ENCODE peak calls at places on chromosome 18, in nine cellular contexts. One of them, this sample, is unnamed.

GRCh38 chr18:45891806-45892205 is 66.3 kb downstream of the SIGLEC15 start:
- DNase-seq in psoas muscle: no peak
- DNase-seq in H7: no peak
- DNase-seq in SJSA1: no peak
- DNase-seq in prostate gland: no peak
- DNase-seq in OCI-LY7: no peak
- DNase-seq in adrenal gland: no peak
- DNase-seq in spleen: no peak
- DNase-seq in neuronal stem cell: no peak
- DNase-seq in this sample: no peak

GRCh38 chr18:13889661-13890060 is 25.7 kb downstream of the MC2R start:
- DNase-seq in psoas muscle: no peak
- DNase-seq in H7: no peak
- DNase-seq in SJSA1: peak
- DNase-seq in prostate gland: no peak
- DNase-seq in OCI-LY7: no peak
- DNase-seq in adrenal gland: peak
- DNase-seq in spleen: no peak
- DNase-seq in neuronal stem cell: no peak
- DNase-seq in this sample: peak

GRCh38 chr18:9403795-9404564 is 69.4 kb downstream of the TWSG1 start:
- DNase-seq in psoas muscle: peak
- DNase-seq in H7: peak
- DNase-seq in SJSA1: no peak
- DNase-seq in prostate gland: no peak
- DNase-seq in OCI-LY7: no peak
- DNase-seq in adrenal gland: no peak
- DNase-seq in spleen: no peak
- DNase-seq in neuronal stem cell: no peak
- DNase-seq in this sample: no peak

GRCh38 chr18:10518595-10519273 is 7.1 kb upstream of the NAPG start:
- DNase-seq in psoas muscle: peak
- DNase-seq in H7: peak
- DNase-seq in SJSA1: no peak
- DNase-seq in prostate gland: peak
- DNase-seq in OCI-LY7: no peak
- DNase-seq in adrenal gland: peak
- DNase-seq in spleen: no peak
- DNase-seq in neuronal stem cell: no peak
- DNase-seq in this sample: no peak

GRCh38 chr18:23990474-23991410 is 23.8 kb upstream of the TTC39C start:
- DNase-seq in psoas muscle: no peak
- DNase-seq in H7: no peak
- DNase-seq in SJSA1: no peak
- DNase-seq in prostate gland: no peak
- DNase-seq in OCI-LY7: no peak
- DNase-seq in adrenal gland: no peak
- DNase-seq in spleen: no peak
- DNase-seq in neuronal stem cell: no peak
- DNase-seq in this sample: no peak

GRCh38 chr18:23317975-23318675 is 135.0 kb upstream of the RIOK3 start:
- DNase-seq in psoas muscle: no peak
- DNase-seq in H7: no peak
- DNase-seq in SJSA1: no peak
- DNase-seq in prostate gland: no peak
- DNase-seq in OCI-LY7: no peak
- DNase-seq in adrenal gland: no peak
- DNase-seq in spleen: no peak
- DNase-seq in neuronal stem cell: no peak
- DNase-seq in this sample: no peak

GRCh38 chr18:9991021-9992000 is 77.5 kb downstream of the VAPA start:
- DNase-seq in psoas muscle: no peak
- DNase-seq in H7: no peak
- DNase-seq in SJSA1: no peak
- DNase-seq in prostate gland: no peak
- DNase-seq in OCI-LY7: no peak
- DNase-seq in adrenal gland: no peak
- DNase-seq in spleen: no peak
- DNase-seq in neuronal stem cell: no peak
- DNase-seq in this sample: no peak

GRCh38 chr18:3593381-3593903 is 143.5 kb downstream of the TGIF1 start:
- DNase-seq in psoas muscle: no peak
- DNase-seq in H7: no peak
- DNase-seq in SJSA1: peak
- DNase-seq in prostate gland: peak
- DNase-seq in OCI-LY7: no peak
- DNase-seq in adrenal gland: peak
- DNase-seq in spleen: no peak
- DNase-seq in neuronal stem cell: peak
- DNase-seq in this sample: no peak

GRCh38 chr18:35029770-35030169 is 11.4 kb upstream of the MAPRE2 start:
- DNase-seq in psoas muscle: no peak
- DNase-seq in H7: no peak
- DNase-seq in SJSA1: no peak
- DNase-seq in prostate gland: no peak
- DNase-seq in OCI-LY7: peak
- DNase-seq in adrenal gland: no peak
- DNase-seq in spleen: no peak
- DNase-seq in neuronal stem cell: no peak
- DNase-seq in this sample: peak

GRCh38 chr18:59563386-59563785 is 133.8 kb downstream of the CCBE1 start:
- DNase-seq in psoas muscle: no peak
- DNase-seq in H7: no peak
- DNase-seq in SJSA1: no peak
- DNase-seq in prostate gland: no peak
- DNase-seq in OCI-LY7: no peak
- DNase-seq in adrenal gland: no peak
- DNase-seq in spleen: no peak
- DNase-seq in neuronal stem cell: no peak
- DNase-seq in this sample: no peak

GRCh38 chr18:63043516-63043915 is 276.1 kb downstream of the BCL2 start:
- DNase-seq in psoas muscle: no peak
- DNase-seq in H7: no peak
- DNase-seq in SJSA1: no peak
- DNase-seq in prostate gland: no peak
- DNase-seq in OCI-LY7: no peak
- DNase-seq in adrenal gland: no peak
- DNase-seq in spleen: no peak
- DNase-seq in neuronal stem cell: no peak
- DNase-seq in this sample: no peak

GRCh38 chr18:332721-333513 is 65.1 kb upstream of the THOC1 start:
- DNase-seq in psoas muscle: peak
- DNase-seq in H7: no peak
- DNase-seq in SJSA1: no peak
- DNase-seq in prostate gland: no peak
- DNase-seq in OCI-LY7: no peak
- DNase-seq in adrenal gland: no peak
- DNase-seq in spleen: no peak
- DNase-seq in neuronal stem cell: no peak
- DNase-seq in this sample: no peak

GRCh38 chr18:26309283-26309682 is 83.0 kb downstream of the TAF4B start:
- DNase-seq in psoas muscle: no peak
- DNase-seq in H7: no peak
- DNase-seq in SJSA1: no peak
- DNase-seq in prostate gland: no peak
- DNase-seq in OCI-LY7: no peak
- DNase-seq in adrenal gland: no peak
- DNase-seq in spleen: no peak
- DNase-seq in neuronal stem cell: no peak
- DNase-seq in this sample: no peak

GRCh38 chr18:45248240-45248903 is 366.9 kb upstream of the SLC14A2 start:
- DNase-seq in psoas muscle: no peak
- DNase-seq in H7: no peak
- DNase-seq in SJSA1: peak
- DNase-seq in prostate gland: peak
- DNase-seq in OCI-LY7: no peak
- DNase-seq in adrenal gland: no peak
- DNase-seq in spleen: no peak
- DNase-seq in neuronal stem cell: no peak
- DNase-seq in this sample: no peak

GRCh38 chr18:39796413-39796812 is 2158.6 kb upstream of the PIK3C3 start:
- DNase-seq in psoas muscle: no peak
- DNase-seq in H7: no peak
- DNase-seq in SJSA1: no peak
- DNase-seq in prostate gland: no peak
- DNase-seq in OCI-LY7: no peak
- DNase-seq in adrenal gland: no peak
- DNase-seq in spleen: no peak
- DNase-seq in neuronal stem cell: no peak
- DNase-seq in this sample: peak
- H3K4me3 ChIP-seq in psoas muscle: no peak
- H3K4me3 ChIP-seq in H7: no peak
- H3K4me3 ChIP-seq in SJSA1: no peak
- H3K4me3 ChIP-seq in prostate gland: no peak
- H3K4me3 ChIP-seq in OCI-LY7: no peak
- H3K4me3 ChIP-seq in adrenal gland: no peak
- H3K4me3 ChIP-seq in spleen: no peak
- H3K4me3 ChIP-seq in neuronal stem cell: no peak
- H3K4me3 ChIP-seq in this sample: peak

GRCh38 chr18:55422456-55423185 is 165.4 kb downstream of the TCF4 start:
- DNase-seq in psoas muscle: peak
- DNase-seq in H7: no peak
- DNase-seq in SJSA1: no peak
- DNase-seq in prostate gland: no peak
- DNase-seq in OCI-LY7: peak
- DNase-seq in adrenal gland: no peak
- DNase-seq in spleen: no peak
- DNase-seq in neuronal stem cell: no peak
- DNase-seq in this sample: no peak

GRCh38 chr18:55419939-55420664 is 167.9 kb downstream of the TCF4 start:
- DNase-seq in psoas muscle: no peak
- DNase-seq in H7: no peak
- DNase-seq in SJSA1: no peak
- DNase-seq in prostate gland: no peak
- DNase-seq in OCI-LY7: no peak
- DNase-seq in adrenal gland: no peak
- DNase-seq in spleen: no peak
- DNase-seq in neuronal stem cell: no peak
- DNase-seq in this sample: no peak

GRCh38 chr18:55420977-55421611 is 166.9 kb downstream of the TCF4 start:
- DNase-seq in psoas muscle: no peak
- DNase-seq in H7: no peak
- DNase-seq in SJSA1: no peak
- DNase-seq in prostate gland: no peak
- DNase-seq in OCI-LY7: no peak
- DNase-seq in adrenal gland: no peak
- DNase-seq in spleen: no peak
- DNase-seq in neuronal stem cell: no peak
- DNase-seq in this sample: no peak

GRCh38 chr18:55420665-55420964 is 167.4 kb downstream of the TCF4 start:
- DNase-seq in psoas muscle: no peak
- DNase-seq in H7: no peak
- DNase-seq in SJSA1: no peak
- DNase-seq in prostate gland: no peak
- DNase-seq in OCI-LY7: peak
- DNase-seq in adrenal gland: no peak
- DNase-seq in spleen: no peak
- DNase-seq in neuronal stem cell: no peak
- DNase-seq in this sample: no peak

GRCh38 chr18:55421612-55422381 is 166.2 kb downstream of the TCF4 start:
- DNase-seq in psoas muscle: no peak
- DNase-seq in H7: no peak
- DNase-seq in SJSA1: no peak
- DNase-seq in prostate gland: peak
- DNase-seq in OCI-LY7: peak
- DNase-seq in adrenal gland: no peak
- DNase-seq in spleen: no peak
- DNase-seq in neuronal stem cell: no peak
- DNase-seq in this sample: no peak
- H3K4me3 ChIP-seq in psoas muscle: peak
- H3K4me3 ChIP-seq in H7: no peak
- H3K4me3 ChIP-seq in SJSA1: peak
- H3K4me3 ChIP-seq in prostate gland: peak
- H3K4me3 ChIP-seq in OCI-LY7: peak
- H3K4me3 ChIP-seq in adrenal gland: no peak
- H3K4me3 ChIP-seq in spleen: no peak
- H3K4me3 ChIP-seq in neuronal stem cell: no peak
- H3K4me3 ChIP-seq in this sample: no peak

DNA sequence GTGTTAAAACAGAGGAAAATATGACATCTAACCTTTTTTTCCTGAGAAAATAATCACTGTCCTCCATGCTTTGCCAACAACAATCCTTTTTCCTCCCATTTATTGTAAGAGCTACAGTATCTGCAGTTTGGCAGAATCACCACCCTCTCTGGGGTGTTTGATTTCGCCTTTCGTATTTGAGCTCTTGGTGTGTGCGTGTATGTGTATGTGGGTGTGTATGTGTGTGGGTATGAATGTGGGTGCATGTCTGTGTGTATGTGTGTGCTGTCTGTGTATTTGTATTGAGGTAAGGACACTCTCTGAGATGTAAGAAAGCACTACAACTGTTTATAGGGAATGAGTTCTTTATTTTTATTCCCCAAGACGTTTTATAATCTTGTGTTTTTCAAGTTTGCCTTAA is 144.1 kb upstream of the L3MBTL4 start:
- DNase-seq in psoas muscle: no peak
- DNase-seq in H7: no peak
- DNase-seq in SJSA1: no peak
- DNase-seq in prostate gland: no peak
- DNase-seq in OCI-LY7: no peak
- DNase-seq in adrenal gland: no peak
- DNase-seq in spleen: no peak
- DNase-seq in neuronal stem cell: no peak
- DNase-seq in this sample: no peak
- H3K4me3 ChIP-seq in psoas muscle: no peak
- H3K4me3 ChIP-seq in H7: no peak
- H3K4me3 ChIP-seq in SJSA1: no peak
- H3K4me3 ChIP-seq in prostate gland: no peak
- H3K4me3 ChIP-seq in OCI-LY7: no peak
- H3K4me3 ChIP-seq in adrenal gland: no peak
- H3K4me3 ChIP-seq in spleen: no peak
- H3K4me3 ChIP-seq in neuronal stem cell: no peak
- H3K4me3 ChIP-seq in this sample: no peak

GRCh38 chr18:79403723-79404566 is 8.2 kb downstream of the NFATC1 start:
- DNase-seq in psoas muscle: no peak
- DNase-seq in H7: no peak
- DNase-seq in SJSA1: no peak
- DNase-seq in prostate gland: peak
- DNase-seq in OCI-LY7: no peak
- DNase-seq in adrenal gland: no peak
- DNase-seq in spleen: peak
- DNase-seq in neuronal stem cell: no peak
- DNase-seq in this sample: no peak

GRCh38 chr18:79402209-79402576 is 6.5 kb downstream of the NFATC1 start:
- DNase-seq in psoas muscle: peak
- DNase-seq in H7: no peak
- DNase-seq in SJSA1: no peak
- DNase-seq in prostate gland: no peak
- DNase-seq in OCI-LY7: no peak
- DNase-seq in adrenal gland: no peak
- DNase-seq in spleen: peak
- DNase-seq in neuronal stem cell: no peak
- DNase-seq in this sample: no peak

GRCh38 chr18:79404567-79404910 is 8.8 kb downstream of the NFATC1 start:
- DNase-seq in psoas muscle: no peak
- DNase-seq in H7: no peak
- DNase-seq in SJSA1: no peak
- DNase-seq in prostate gland: no peak
- DNase-seq in OCI-LY7: no peak
- DNase-seq in adrenal gland: no peak
- DNase-seq in spleen: peak
- DNase-seq in neuronal stem cell: no peak
- DNase-seq in this sample: no peak

GRCh38 chr18:79401494-79402208 is 5.9 kb downstream of the NFATC1 start:
- DNase-seq in psoas muscle: peak
- DNase-seq in H7: no peak
- DNase-seq in SJSA1: no peak
- DNase-seq in prostate gland: no peak
- DNase-seq in OCI-LY7: no peak
- DNase-seq in adrenal gland: no peak
- DNase-seq in spleen: peak
- DNase-seq in neuronal stem cell: no peak
- DNase-seq in this sample: no peak

GRCh38 chr18:79402977-79403722 is 7.4 kb downstream of the NFATC1 start:
- DNase-seq in psoas muscle: peak
- DNase-seq in H7: peak
- DNase-seq in SJSA1: no peak
- DNase-seq in prostate gland: peak
- DNase-seq in OCI-LY7: no peak
- DNase-seq in adrenal gland: peak
- DNase-seq in spleen: peak
- DNase-seq in neuronal stem cell: no peak
- DNase-seq in this sample: no peak
- H3K4me3 ChIP-seq in psoas muscle: peak
- H3K4me3 ChIP-seq in H7: no peak
- H3K4me3 ChIP-seq in SJSA1: no peak
- H3K4me3 ChIP-seq in prostate gland: no peak
- H3K4me3 ChIP-seq in OCI-LY7: peak
- H3K4me3 ChIP-seq in adrenal gland: no peak
- H3K4me3 ChIP-seq in spleen: no peak
- H3K4me3 ChIP-seq in neuronal stem cell: no peak
- H3K4me3 ChIP-seq in this sample: no peak